ENCODE peak calls at places on chromosomes 16 and 17, in six cellular contexts. H, P, U, I, O and Q are unnamed samples.
A peak's percentile ranks its signal among the peaks of the same experiment; 100 is the strongest.

GRCh38 chr16:4917117-4917516 is 19.8 kb downstream of the PPL start:
- DNase-seq in H (no peak), P (no peak), U (peak; percentile 74), I (no peak), O (no peak), Q (no peak)

GRCh38 chr17:41651625-41652460 is 27.5 kb upstream of the KRT17 start:
- DNase-seq in H (no peak), P (peak; percentile 75), U (no peak), I (peak; percentile 92), O (no peak), Q (no peak)

GRCh38 chr17:71846561-71846960 is 274.3 kb upstream of the SOX9 start:
- DNase-seq in H (no peak), P (no peak), U (no peak), I (no peak), O (no peak), Q (no peak)

GRCh38 chr17:38451840-38452529 is 23.7 kb downstream of the ARHGAP23 start:
- DNase-seq in H (no peak), P (no peak), U (peak; percentile 94), I (no peak), O (no peak), Q (peak; percentile 78)

GRCh38 chr17:80982426-80982974 is 9.1 kb upstream of the CHMP6 start:
- DNase-seq in H (no peak), P (no peak), U (no peak), I (no peak), O (no peak), Q (no peak)

GRCh38 chr16:84501077-84501735 is 3.3 kb downstream of the MEAK7 start:
- DNase-seq in H (no peak), P (peak; percentile 60), U (peak; percentile 78), I (peak; percentile 76), O (no peak), Q (peak; percentile 72)

GRCh38 chr17:64628641-64629040 is 33.5 kb downstream of the SMURF2 start:
- DNase-seq in H (no peak), P (no peak), U (no peak), I (no peak), O (no peak), Q (no peak)

GRCh38 chr17:3582921-3583320 is 25.3 kb upstream of the TRPV3 start:
- DNase-seq in H (no peak), P (no peak), U (no peak), I (no peak), O (no peak), Q (no peak)

GRCh38 chr16:79632289-79632688 is 31.8 kb upstream of the MAF start:
- DNase-seq in H (no peak), P (no peak), U (no peak), I (no peak), O (no peak), Q (no peak)

GRCh38 chr17:21085707-21086106 is 41.1 kb upstream of the DHRS7B start:
- DNase-seq in H (no peak), P (no peak), U (no peak), I (no peak), O (no peak), Q (no peak)

GRCh38 chr16:72013389-72013788 is 4.8 kb downstream of the DHODH start:
- DNase-seq in H (peak; percentile 48), P (no peak), U (peak; percentile 5), I (no peak), O (no peak), Q (no peak)

DNA sequence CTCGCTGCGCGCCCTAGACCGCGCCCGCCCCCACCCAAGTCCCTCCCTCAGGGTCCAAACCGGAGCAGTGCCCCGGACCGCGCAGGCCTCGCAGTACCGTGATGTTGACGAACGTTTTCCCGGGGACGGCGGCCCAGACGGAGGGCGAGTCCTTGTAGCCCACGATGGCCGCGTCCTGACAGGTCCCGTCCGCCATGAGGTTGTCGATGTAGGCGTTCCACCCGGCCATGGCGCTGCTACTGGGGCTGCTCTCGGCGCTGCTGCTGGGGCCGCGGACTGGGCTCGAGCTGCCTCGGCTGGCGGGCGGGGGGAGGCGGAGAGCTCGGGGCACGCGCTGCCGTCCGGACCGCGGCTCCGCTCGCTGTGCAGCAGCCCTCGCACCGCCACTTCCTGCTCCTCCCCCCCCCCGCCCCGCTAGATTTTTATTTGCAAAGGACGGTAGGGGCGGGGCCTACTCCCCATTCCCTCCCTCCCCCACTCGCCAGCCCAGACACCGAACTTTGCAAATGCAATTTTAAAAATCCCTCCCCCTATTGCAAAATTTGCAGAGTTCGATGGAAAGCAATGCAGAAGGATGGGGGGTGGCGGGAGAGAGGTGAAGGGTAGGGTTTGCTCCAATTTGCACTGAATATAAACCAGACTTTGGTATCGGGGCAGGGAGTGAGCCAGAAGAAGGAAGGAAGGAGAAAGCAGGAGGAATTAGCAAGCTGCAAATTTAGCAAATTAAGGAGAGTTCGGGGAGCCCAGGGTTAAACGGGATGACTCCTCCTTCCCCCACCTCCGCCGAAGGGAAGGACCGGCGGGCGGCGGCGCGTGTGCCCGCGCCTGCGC is at the start of gene PFN1:
- DNase-seq in H (peak; percentile 93), P (peak; percentile 96), U (peak; percentile 91), I (peak; percentile 93), O (no peak), Q (peak; percentile 79)
- TF ChIP-seq POLR2A in H (peak; percentile 86), P (peak; percentile 73), U (peak; percentile 92), I (peak; percentile 97), O (peak; percentile 94), Q (peak; percentile 97)

GRCh38 chr16:1416521-1416941 is 2.0 kb upstream of the UNKL start:
- DNase-seq in H (no peak), P (no peak), U (no peak), I (no peak), O (no peak), Q (peak; percentile 57)

GRCh38 chr16:1412847-1413246 is 1.7 kb downstream of the UNKL start:
- DNase-seq in H (no peak), P (no peak), U (no peak), I (no peak), O (no peak), Q (no peak)

GRCh38 chr16:1420111-1420539 is 422 bp downstream of the UQCC4 start:
- DNase-seq in H (peak; percentile 53), P (no peak), U (no peak), I (peak; percentile 51), O (no peak), Q (no peak)

GRCh38 chr16:1413684-1414531 is 596 bp downstream of the UNKL start:
- DNase-seq in H (peak; percentile 83), P (no peak), U (peak; percentile 27), I (peak; percentile 73), O (peak; percentile 69), Q (no peak)

DNA sequence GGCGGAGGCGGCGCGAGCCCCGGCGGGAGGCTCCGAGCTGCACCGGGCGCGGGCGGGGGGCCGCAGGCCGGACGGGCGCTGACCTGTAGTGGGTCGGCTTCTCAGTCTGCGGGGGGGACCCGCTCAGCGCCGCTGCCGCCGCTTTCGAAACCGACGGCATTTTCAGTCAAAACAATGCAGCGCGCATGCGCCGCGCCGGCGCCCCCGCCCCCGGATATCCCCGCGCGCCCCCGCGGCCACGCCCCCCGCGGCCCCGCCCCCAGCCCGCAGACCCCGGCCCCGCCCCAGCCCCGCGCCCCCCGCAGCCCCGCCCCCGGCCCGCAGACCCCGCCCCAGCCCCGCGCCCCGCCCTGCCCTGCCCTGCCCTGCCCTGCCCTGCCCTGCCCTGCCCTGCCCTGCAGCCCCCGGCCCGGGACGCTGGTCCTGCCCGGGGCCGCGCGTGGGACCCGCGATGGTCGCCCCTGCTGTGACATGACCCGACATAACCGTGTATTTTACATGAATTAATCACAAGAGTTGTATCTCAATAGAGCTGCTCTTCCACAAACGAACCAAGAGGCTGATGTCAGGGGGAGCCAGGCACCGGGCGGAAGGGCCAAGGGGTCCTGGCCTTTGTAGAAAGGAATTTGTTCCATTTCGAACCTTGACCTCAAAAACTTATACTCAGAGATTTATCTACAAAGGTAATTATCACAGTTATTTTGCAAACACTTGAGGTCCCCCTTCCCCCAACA is at the start of gene UNKL:
- DNase-seq in H (peak; percentile 68), P (peak; percentile 89), U (peak; percentile 43), I (peak; percentile 84), O (peak; percentile 83), Q (peak; percentile 74)
- TF ChIP-seq POLR2A in H (no peak), P (no peak), U (no peak), I (no peak), O (no peak), Q (no peak)

GRCh38 chr17:76585649-76586593 is at the start of gene ST6GALNAC2:
- DNase-seq in H (peak; percentile 69), P (peak; percentile 79), U (no peak), I (peak; percentile 77), O (no peak), Q (peak; percentile 76)
- TF ChIP-seq POLR2A in H (no peak), P (no peak), U (no peak), I (no peak), O (no peak), Q (peak; percentile 49)

DNA sequence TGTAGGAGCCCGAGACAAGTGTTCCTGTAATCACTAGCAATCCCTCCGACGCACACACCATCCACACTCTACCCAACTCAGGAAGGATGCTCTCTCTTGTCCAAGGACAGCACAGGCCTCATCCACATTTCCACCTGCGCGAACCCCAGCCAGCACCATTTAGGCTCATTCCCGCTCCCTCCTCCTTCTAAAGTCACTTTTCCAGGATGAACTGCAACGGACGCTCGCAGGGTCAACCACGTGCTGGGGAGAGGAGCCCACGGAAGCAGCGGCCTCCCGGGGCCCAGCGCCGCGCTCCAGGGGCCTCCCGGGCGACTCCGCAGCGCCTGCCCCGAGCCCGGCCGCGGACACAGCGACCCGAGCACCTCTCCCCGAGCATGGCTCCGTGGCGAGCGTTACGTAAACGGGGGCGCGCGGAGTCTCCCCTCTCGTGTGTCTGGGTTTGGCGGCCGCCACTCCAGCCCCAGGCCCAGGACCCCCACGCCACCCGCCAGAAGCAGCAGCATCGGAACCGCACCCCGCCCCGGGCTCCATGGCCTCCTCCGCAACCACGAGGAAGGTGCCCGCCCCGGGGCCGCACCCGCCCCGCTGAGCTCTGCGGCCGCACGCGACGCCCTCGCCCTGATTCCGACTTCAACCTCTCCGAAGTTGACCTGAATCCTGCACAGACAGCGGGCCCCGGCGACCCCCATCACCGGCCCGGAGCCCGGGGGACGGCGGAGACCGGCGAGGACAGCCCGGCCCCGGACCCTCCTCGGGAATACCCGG is 668 bp downstream of the USP36 start:
- DNase-seq in H (peak; percentile 73), P (peak; percentile 79), U (peak; percentile 76), I (peak; percentile 82), O (peak; percentile 51), Q (peak; percentile 25)
- TF ChIP-seq POLR2A in H (no peak), P (no peak), U (peak; percentile 73), I (no peak), O (peak; percentile 45), Q (no peak)

GRCh38 chr17:73376152-73376551 is 64.4 kb upstream of the CDC42EP4 start:
- DNase-seq in H (no peak), P (no peak), U (no peak), I (no peak), O (no peak), Q (no peak)

GRCh38 chr17:73371285-73371684 is 59.5 kb upstream of the CDC42EP4 start:
- DNase-seq in H (no peak), P (no peak), U (peak; percentile 92), I (no peak), O (no peak), Q (peak; percentile 90)

GRCh38 chr17:73368085-73368631 is 56.4 kb upstream of the CDC42EP4 start:
- DNase-seq in H (no peak), P (no peak), U (no peak), I (no peak), O (no peak), Q (no peak)

GRCh38 chr17:73369126-73369525 is 57.3 kb upstream of the CDC42EP4 start:
- DNase-seq in H (no peak), P (no peak), U (no peak), I (no peak), O (no peak), Q (no peak)

DNA sequence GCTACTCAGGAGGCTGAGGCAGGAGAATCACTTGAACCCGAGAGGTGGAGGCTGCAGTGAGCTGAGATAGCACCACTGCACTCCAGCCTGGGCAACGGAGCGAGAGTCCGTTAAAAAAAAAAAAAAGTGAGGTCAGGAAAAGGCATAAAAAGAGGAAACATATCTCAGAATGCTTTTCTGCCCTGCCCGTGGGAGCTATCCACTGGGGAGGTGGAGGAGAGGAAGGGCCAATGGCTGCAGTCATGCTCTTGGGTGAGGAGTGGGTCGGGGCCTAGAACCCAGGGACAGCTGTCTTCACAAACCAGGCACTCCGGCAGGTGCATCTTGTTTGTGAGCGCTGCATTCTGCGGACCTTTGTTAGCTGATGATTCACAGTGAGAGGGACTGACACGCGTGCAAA is 60.0 kb upstream of the CDC42EP4 start:
- DNase-seq in H (no peak), P (no peak), U (no peak), I (no peak), O (no peak), Q (no peak)
- TF ChIP-seq POLR2A in H (no peak), P (no peak), U (no peak), I (no peak), O (no peak), Q (no peak)